ENCODE peak calls at places on chromosomes 5 and 9, in seven cellular contexts. B is GM23338; V is adipocyte; G is body of pancreas; K is CD8-positive, alpha-beta T cell; A is endodermal cell; S is heart left ventricle. C is an unnamed sample. For H3K4me1, the result is how much of the 10 kb centered on the place peaks cover.

GRCh38 chr9:131037336-131038255 is 28.6 kb downstream of the LAMC3 start:
- DNase-seq in B (no peak), V (no peak), G (no peak), K (no peak), A (no peak), S (no peak), C (no peak)

GRCh38 chr9:65449423-65449822 is 164.4 kb upstream of the FOXD4L5 start:
- DNase-seq in B (no peak), V (no peak), G (no peak), K (no peak), A (no peak), S (no peak), C (no peak)

GRCh38 chr5:179568731-179569130 is 18.4 kb downstream of the RUFY1 start:
- DNase-seq in B (no peak), V (no peak), G (no peak), K (no peak), A (no peak), S (no peak), C (no peak)

GRCh38 chr5:119304439-119304838 is 51.4 kb upstream of the TNFAIP8 start:
- DNase-seq in B (no peak), V (no peak), G (no peak), K (no peak), A (no peak), S (no peak), C (no peak)

GRCh38 chr5:81948349-81948748 is 23.5 kb upstream of the ATG10 start:
- DNase-seq in B (no peak), V (peak), G (no peak), K (no peak), A (no peak), S (no peak), C (no peak)

GRCh38 chr5:191036-191948 is at the start of gene LRRC14B:
- DNase-seq in B (no peak), V (no peak), G (peak), K (peak), A (no peak), S (peak), C (peak)

GRCh38 chr5:10301842-10302610 is 5.7 kb downstream of the CMBL start:
- DNase-seq in B (no peak), V (no peak), G (peak), K (no peak), A (no peak), S (peak), C (peak)

GRCh38 chr9:127214421-127215265 is 49.9 kb upstream of the GARNL3 start:
- DNase-seq in B (peak), V (peak), G (peak), K (peak), A (peak), S (peak), C (no peak)

GRCh38 chr5:154648706-154649105 is 106.5 kb upstream of the LARP1 start:
- DNase-seq in B (peak), V (peak), G (peak), K (no peak), A (no peak), S (no peak), C (no peak)

GRCh38 chr5:407801-408268 is 35.1 kb upstream of the EXOC3 start:
- DNase-seq in B (no peak), V (no peak), G (no peak), K (peak), A (no peak), S (no peak), C (no peak)

GRCh38 chr9:129010267-129010975 is 17.7 kb downstream of the SH3GLB2 start:
- DNase-seq in B (no peak), V (no peak), G (no peak), K (no peak), A (no peak), S (no peak), C (no peak)

GRCh38 chr9:112820886-112821285 is 69.8 kb downstream of the SLC46A2 start:
- DNase-seq in B (no peak), V (peak), G (no peak), K (no peak), A (no peak), S (no peak), C (no peak)

GRCh38 chr5:79330071-79330470 is 94.1 kb downstream of the JMY start:
- DNase-seq in B (no peak), V (no peak), G (no peak), K (no peak), A (no peak), S (no peak), C (no peak)

GRCh38 chr9:133584167-133584558 is 25.0 kb downstream of the FAM163B start:
- DNase-seq in B (no peak), V (no peak), G (no peak), K (no peak), A (no peak), S (no peak), C (no peak)

GRCh38 chr9:133587051-133587450 is 22.1 kb downstream of the FAM163B start:
- DNase-seq in B (no peak), V (no peak), G (no peak), K (no peak), A (no peak), S (no peak), C (no peak)

GRCh38 chr9:133584559-133585476 is 24.4 kb downstream of the FAM163B start:
- DNase-seq in B (peak), V (no peak), G (no peak), K (no peak), A (peak), S (no peak), C (no peak)

GRCh38 chr9:133587466-133587865 is 21.7 kb downstream of the FAM163B start:
- DNase-seq in B (no peak), V (no peak), G (no peak), K (no peak), A (no peak), S (no peak), C (no peak)

DNA sequence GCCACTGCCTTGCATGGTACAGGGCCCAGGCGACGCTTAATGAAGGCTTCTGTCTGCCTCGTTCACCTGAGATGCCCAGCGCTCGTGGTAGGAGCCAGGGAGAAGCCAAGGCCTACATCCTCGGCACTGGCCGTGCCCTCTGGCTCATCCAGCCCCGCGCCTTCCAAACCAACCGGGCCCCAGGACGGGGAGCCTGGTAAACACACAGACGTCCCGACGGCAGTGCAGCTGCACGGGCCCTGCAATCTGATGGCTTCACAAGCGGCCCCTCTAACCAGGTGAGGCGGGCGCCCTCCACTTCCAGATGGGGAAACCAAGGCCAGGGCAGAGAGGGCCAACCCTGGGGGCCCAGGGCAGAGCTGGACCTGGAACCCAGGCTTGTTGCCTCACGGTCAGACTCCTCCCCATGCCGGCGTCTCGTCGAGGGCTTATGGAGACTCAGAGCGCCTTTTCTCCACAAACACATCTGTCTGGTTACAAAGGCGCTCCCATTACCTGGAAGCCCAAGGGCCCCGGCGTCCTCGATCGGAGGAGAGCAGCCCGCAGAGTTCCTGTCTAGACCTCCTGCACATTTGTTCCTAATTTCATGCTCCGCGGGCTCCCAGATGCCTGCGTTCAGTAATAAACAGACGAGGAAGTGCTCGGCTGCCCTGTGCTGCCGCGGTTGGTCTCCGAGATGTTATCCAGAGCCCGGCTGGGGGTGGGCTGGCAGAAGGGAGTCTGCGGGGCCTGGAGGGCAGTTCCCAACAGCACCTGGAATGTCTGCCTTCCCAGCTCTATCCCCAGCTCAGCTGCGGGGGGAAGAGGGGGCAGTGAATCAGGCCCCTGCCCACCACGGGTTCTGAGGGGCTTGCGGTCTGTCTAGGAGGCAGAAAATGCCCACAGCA is 23.5 kb downstream of the FAM163B start:
- DNase-seq in B (peak), V (peak), G (no peak), K (no peak), A (no peak), S (no peak), C (no peak)
- H3K4me1 ChIP-seq in B (under half), V (under half), G (under half), K (under half), A (under half), S (under half), C (under half)

GRCh38 chr5:88825782-88826110 is 57.2 kb downstream of the MEF2C start:
- DNase-seq in B (no peak), V (peak), G (no peak), K (no peak), A (no peak), S (no peak), C (no peak)
- H3K4me1 ChIP-seq in B (under half), V (under half), G (under half), K (under half), A (under half), S (half or more), C (under half)

DNA sequence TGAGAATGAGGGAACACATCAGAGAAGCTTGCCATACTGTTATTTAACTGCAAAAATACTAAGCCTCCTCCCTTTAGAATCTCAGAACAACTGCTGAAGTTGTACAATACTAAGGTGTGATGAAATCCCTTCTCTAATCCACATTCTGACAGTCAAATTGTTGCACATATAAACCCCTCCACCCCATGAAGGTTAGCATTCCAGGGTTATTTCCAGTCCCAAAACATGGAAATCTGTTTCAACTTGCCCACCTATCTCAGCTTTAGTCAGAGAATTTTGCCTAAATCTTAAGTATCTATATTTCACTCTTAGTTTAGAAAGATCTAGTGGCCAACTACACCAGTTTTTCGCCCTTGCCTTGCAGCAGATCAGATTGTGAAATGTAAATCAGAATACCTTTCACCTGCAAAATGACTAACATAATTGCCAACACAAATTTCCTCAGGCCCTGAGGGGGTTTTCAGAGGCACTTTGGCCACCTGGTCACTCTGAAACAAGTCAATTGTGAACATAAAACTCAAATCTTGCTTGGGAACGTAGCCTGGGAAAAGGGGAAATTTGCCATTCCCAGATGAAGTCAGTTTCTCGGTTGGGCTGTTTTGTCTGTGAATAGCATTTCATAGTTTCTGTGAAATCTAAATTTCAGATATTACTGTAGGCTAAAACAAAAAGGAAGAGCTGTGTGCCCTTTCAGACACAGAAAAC is 93.8 kb downstream of the EFNA5 start:
- DNase-seq in B (no peak), V (no peak), G (no peak), K (no peak), A (no peak), S (no peak), C (no peak)
- H3K4me1 ChIP-seq in B (under half), V (half or more), G (under half), K (under half), A (under half), S (under half), C (under half)

GRCh38 chr5:123813251-123813650 is 301.3 kb downstream of the CSNK1G3 start:
- DNase-seq in B (no peak), V (peak), G (no peak), K (no peak), A (no peak), S (no peak), C (no peak)
- H3K4me1 ChIP-seq in B (half or more), V (under half), G (under half), K (under half), A (under half), S (under half), C (under half)

GRCh38 chr9:134548185-134548584 is 93.4 kb upstream of the COL5A1 start:
- DNase-seq in B (no peak), V (no peak), G (no peak), K (no peak), A (no peak), S (no peak), C (no peak)
- H3K4me1 ChIP-seq in B (under half), V (under half), G (under half), K (under half), A (under half), S (under half), C (under half)

GRCh38 chr5:72854419-72854818 is 38.0 kb downstream of the TNPO1 start:
- DNase-seq in B (no peak), V (no peak), G (no peak), K (no peak), A (no peak), S (no peak), C (no peak)

GRCh38 chr5:72859127-72859526 is 42.7 kb downstream of the TNPO1 start:
- DNase-seq in B (no peak), V (no peak), G (no peak), K (no peak), A (no peak), S (no peak), C (no peak)

GRCh38 chr5:72860499-72860898 is 44.0 kb downstream of the TNPO1 start:
- DNase-seq in B (no peak), V (peak), G (no peak), K (no peak), A (no peak), S (no peak), C (no peak)

GRCh38 chr5:72855821-72856220 is 39.4 kb downstream of the TNPO1 start:
- DNase-seq in B (no peak), V (no peak), G (no peak), K (no peak), A (no peak), S (no peak), C (no peak)

GRCh38 chr5:72857396-72857795 is 40.9 kb downstream of the TNPO1 start:
- DNase-seq in B (no peak), V (no peak), G (no peak), K (no peak), A (no peak), S (no peak), C (no peak)
- H3K4me1 ChIP-seq in B (under half), V (under half), G (under half), K (under half), A (under half), S (half or more), C (under half)

GRCh38 chr9:77953590-77953989 is 78.0 kb downstream of the GNAQ start:
- DNase-seq in B (no peak), V (no peak), G (no peak), K (no peak), A (no peak), S (no peak), C (no peak)
- H3K4me1 ChIP-seq in B (half or more), V (under half), G (under half), K (under half), A (under half), S (half or more), C (under half)

GRCh38 chr5:139669681-139670368 is 21.7 kb downstream of the CXXC5 start:
- DNase-seq in B (no peak), V (no peak), G (peak), K (peak), A (peak), S (peak), C (no peak)
- H3K4me1 ChIP-seq in B (under half), V (half or more), G (half or more), K (half or more), A (under half), S (half or more), C (under half)

C was measured in RWPE2.